ENCODE peak calls at places on chromosome 20, in four cellular contexts. Y is H1, R is K562, B is HepG2. S is an unnamed sample.

GRCh38 chr20:17680128-17680835 is 1.8 kb downstream of the RRBP1 start:
- DNase-seq in B (peak; percentile 80), Y (no peak), R (peak; percentile 10), S (peak; percentile 46)

GRCh38 chr20:29743101-29743931 is 1514.1 kb upstream of the DEFB115 start:
- DNase-seq in R (no peak), Y (no peak), B (no peak), S (no peak)

GRCh38 chr20:1296117-1296610 is 30.1 kb downstream of the SNPH start:
- DNase-seq in R (no peak), B (no peak), Y (no peak), S (no peak)

GRCh38 chr20:47137231-47137865 is 219.2 kb downstream of the ZMYND8 start:
- DNase-seq in B (no peak), Y (no peak), R (no peak), S (no peak)

GRCh38 chr20:12729326-12729725 is 279.4 kb upstream of the SPTLC3 start:
- DNase-seq in Y (no peak), R (no peak), B (no peak), S (no peak)

GRCh38 chr20:23048283-23049200 is 930 bp downstream of the THBD start:
- DNase-seq in R (no peak), B (no peak), Y (no peak), S (peak; percentile 70)

GRCh38 chr20:43843096-43843964 is 71.3 kb upstream of the TOX2 start:
- DNase-seq in Y (no peak), R (no peak), B (no peak), S (peak; percentile 69)

GRCh38 chr20:35179292-35180212 is 7.7 kb downstream of the PROCR start:
- DNase-seq in B (no peak), R (no peak), Y (no peak), S (no peak)

GRCh38 chr20:52454660-52455059 is 263.1 kb upstream of the ZFP64 start:
- DNase-seq in B (no peak), R (no peak), Y (no peak), S (no peak)

GRCh38 chr20:12199703-12200102 is 282.0 kb downstream of the BTBD3 start:
- DNase-seq in R (no peak), B (no peak), Y (no peak), S (no peak)

GRCh38 chr20:38727602-38728236 is 3.4 kb downstream of the SLC32A1 start:
- DNase-seq in R (no peak), B (no peak), Y (no peak), S (no peak)

GRCh38 chr20:8946036-8946926 is 122.6 kb upstream of the PLCB4 start:
- DNase-seq in R (no peak), Y (no peak), B (no peak), S (no peak)

GRCh38 chr20:1702288-1702687 is 44.7 kb upstream of the SIRPG start:
- DNase-seq in R (no peak), B (no peak), Y (no peak), S (no peak)

GRCh38 chr20:47320990-47321805 is 35.3 kb downstream of the ZMYND8 start:
- DNase-seq in Y (no peak), R (no peak), B (peak; percentile 99), S (no peak)

DNA sequence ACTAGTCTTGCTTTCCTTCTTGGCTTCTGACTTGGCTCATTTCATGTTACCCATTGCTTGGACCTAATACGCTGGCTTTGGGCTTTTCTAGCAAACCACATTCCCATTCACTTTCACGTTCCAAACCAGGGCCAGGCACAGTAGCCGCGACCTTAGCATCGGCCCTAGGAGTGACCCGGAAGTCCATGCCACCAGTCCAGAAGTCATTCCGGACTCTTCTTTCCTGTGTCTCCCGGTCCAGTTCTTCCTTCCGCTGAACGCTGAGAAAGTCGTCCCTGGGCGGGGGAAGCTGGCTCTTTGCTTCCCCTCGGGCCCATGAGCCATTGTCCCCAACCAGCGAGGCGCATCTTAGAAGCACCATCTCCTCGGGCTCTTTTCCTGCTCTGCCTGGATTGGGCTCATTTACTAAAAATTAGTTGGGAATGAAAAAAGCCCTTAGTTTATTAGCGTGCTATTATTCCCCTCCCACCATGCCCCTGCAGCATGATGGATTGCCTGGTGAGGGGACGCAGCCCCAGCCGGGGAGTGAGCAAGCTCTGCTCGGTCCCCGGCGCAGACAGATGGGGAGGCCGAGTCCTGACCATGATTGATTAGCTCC is 115.3 kb upstream of the TOP1 start:
- DNase-seq in R (no peak), Y (no peak), B (no peak), S (no peak)
- H3K9ac ChIP-seq in R (no peak overlapping the region), Y (no peak overlapping the region), B (no peak overlapping the region), S (no peak overlapping the region)

DNA sequence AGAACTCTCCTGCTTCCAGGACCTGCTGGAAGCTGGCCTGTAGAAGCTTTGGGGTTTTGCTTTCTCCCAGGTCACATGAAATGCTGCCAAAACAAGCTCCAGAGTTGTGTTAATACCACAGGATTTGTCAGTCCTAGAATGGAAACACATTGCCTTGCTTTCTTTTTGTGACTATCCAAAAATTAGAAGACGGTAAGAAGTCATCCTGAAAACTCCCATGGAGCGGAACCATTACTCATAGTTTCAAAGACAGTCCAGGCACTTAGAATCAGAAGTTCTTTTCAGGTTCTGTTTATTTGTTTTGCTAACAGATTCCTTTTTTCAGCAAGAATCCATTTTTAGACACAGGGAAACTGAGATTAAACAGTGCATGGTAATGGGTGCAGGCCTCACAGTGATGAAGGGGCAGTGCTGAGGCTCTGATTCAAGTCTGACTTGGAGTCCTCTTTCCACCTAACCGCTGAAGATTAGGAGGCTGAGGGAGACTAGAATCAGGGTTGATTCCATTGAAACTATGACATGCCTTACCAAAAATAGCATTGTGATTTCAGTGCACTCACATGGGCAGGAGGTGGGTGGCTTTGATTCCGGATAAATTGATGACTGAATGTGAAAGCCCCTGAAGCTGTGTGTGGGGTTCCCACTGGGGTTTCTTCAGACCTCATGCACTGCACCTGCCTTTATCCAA is 72.2 kb upstream of the NAA20 start:
- DNase-seq in B (no peak), Y (no peak), R (no peak), S (no peak)
- TF ChIP-seq JUN in B (no peak), Y (no peak), R (no peak), S (no peak)

GRCh38 chr20:61173966-61174725 is 77.9 kb upstream of the CDH4 start:
- DNase-seq in Y (no peak), R (no peak), B (no peak), S (no peak)
- H3K9ac ChIP-seq in Y (no peak overlapping the region), R (no peak overlapping the region), B (no peak overlapping the region), S (no peak overlapping the region)

DNA sequence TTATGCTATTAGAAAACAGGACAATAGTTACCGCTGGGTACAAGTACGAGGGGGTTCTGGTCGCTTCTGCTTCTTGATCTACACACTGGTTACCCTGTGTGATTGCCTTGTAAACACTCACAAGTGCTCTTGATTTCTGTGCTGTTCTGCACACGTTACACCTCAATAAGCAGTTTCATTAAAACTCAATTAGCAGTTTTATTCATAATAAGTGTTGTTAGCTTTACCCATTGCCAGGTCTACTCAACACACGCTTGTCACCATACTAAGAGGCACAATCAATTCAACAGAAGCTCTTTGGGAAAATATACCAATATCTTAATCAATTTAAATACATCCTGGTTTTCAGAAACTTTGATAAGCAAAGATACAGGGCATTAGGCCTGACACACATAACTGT is 20.4 kb downstream of the BMP7 start:
- DNase-seq in B (no peak), R (no peak), Y (no peak), S (no peak)
- TF ChIP-seq JUN in B (no peak), R (no peak), Y (no peak), S (no peak)

DNA sequence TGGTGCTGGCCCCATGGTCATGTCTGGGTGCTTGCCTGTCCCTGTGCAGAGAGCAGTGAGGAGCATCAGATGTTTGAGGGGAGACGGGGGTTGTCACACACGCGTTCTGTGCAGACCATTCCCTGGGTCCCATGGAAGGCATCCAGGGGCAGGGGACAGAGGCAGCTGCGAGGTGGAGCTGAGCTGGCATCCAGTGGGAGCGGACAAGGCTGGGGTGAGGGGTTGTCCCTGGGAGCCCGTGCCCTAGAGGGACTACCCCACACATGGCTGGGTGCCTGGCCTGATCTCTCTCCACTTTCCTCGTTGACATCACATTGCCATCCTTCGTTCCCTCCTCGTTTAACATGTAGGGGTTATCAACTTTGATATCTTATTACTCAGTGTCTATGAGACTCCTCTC is 331.3 kb downstream of the CDH4 start:
- DNase-seq in B (no peak), R (no peak), Y (no peak), S (no peak)
- H3K9ac ChIP-seq in B (no peak overlapping the region), R (no peak overlapping the region), Y (no peak overlapping the region), S (no peak overlapping the region)

GRCh38 chr20:45343867-45344721 is 4.1 kb downstream of the SDC4 start:
- DNase-seq in R (peak; percentile 68), B (peak; percentile 97), Y (no peak), S (peak; percentile 86)
- TF ChIP-seq JUN in R (no peak), B (peak; percentile 86), Y (no peak), S (peak; percentile 96)

GRCh38 chr20:19211252-19211651 is 1.2 kb upstream of the SLC24A3 start:
- DNase-seq in R (no peak), Y (no peak), B (no peak), S (no peak)

GRCh38 chr20:19211661-19212523 is 550 bp upstream of the SLC24A3 start:
- DNase-seq in R (no peak), Y (no peak), B (no peak), S (no peak)

GRCh38 chr20:19213946-19214490 is 1.6 kb downstream of the SLC24A3 start:
- DNase-seq in B (no peak), R (no peak), Y (no peak), S (no peak)

GRCh38 chr20:19210426-19211155 is 1.9 kb upstream of the SLC24A3 start:
- DNase-seq in R (no peak), B (no peak), Y (no peak), S (no peak)

DNA sequence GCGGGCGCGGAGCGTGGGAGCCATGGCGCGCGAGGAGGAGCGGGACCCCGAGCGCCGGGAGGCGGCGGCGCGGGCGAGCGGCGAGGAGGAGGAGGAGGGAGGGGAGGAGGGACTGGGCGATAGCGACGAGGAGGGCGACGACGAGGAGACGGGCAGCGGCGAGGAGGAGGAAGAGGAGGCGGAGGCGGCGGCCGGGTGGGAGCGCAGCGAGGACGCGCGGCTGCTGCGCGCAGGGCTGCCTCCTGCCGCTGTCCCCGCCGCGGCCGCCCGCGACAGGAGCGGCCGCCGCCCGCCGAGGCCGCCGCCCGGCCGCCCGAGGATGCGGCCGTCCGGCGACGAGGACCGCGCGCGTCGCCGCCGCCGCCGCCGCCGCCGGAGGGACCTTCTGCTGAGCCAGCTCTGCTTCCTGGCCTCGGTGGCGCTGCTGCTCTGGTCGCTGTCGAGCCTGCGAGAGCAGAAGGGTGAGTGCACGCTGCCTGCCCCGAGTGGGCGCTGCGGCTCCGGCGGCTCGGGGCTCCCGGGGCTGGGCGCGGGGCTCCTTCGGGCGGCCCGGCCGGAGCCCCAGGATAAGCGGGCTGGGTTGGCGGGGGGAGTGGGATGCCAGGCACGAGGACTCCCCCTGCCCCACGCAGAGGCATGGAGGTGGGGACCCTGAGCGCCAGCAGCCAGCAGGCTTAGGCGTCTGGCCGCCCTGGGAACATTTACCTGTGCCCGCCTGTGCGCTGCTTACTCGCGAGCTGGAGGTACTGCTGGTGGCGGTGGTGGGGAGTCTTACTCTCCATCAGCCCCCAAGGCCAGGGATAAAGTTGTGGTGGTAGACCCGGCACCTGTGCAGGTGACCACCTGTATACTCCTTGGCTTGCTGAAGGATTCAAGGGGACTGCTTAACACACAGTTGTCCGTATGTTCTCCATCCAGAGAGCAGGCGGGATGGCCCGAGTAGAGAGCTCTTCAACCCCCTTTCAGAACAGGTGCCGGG is at the start of gene SLC24A3:
- DNase-seq in B (peak; percentile 23), Y (no peak), R (no peak), S (no peak)
- H3K9ac ChIP-seq in B (no peak within 1 kb of the TSS), Y (no peak within 1 kb of the TSS), R (no peak within 1 kb of the TSS), S (no peak within 1 kb of the TSS)

S was measured in endothelial cell of umbilical vein.